ENCODE peak calls at places on chromosome 20, in six cellular contexts. C, Q, G, U, X and M are unnamed samples. For H3K27me3 and H3K36me3, the result is how much of the 10 kb centered on the place peaks cover.

GRCh38 chr20:24779166-24779565 is 169.9 kb upstream of the CST7 start:
- DNase-seq in C (peak), Q (no peak), G (no peak), U (no peak), X (no peak), M (no peak)

GRCh38 chr20:1646975-1647431 is 10.6 kb downstream of the SIRPG start:
- DNase-seq in C (no peak), Q (no peak), G (no peak), U (no peak), X (no peak), M (no peak)

GRCh38 chr20:25061103-25061799 is 3.3 kb upstream of the ACSS1 start:
- DNase-seq in C (no peak), Q (no peak), G (peak), U (no peak), X (no peak), M (no peak)

GRCh38 chr20:9092101-9092500 is 23.2 kb downstream of the PLCB4 start:
- DNase-seq in C (no peak), Q (no peak), G (no peak), U (no peak), X (no peak), M (no peak)

GRCh38 chr20:55253765-55254164 is 751.6 kb downstream of the CBLN4 start:
- DNase-seq in C (no peak), Q (peak), G (peak), U (peak), X (no peak), M (no peak)

GRCh38 chr20:3339076-3339475 is 68.4 kb downstream of the DNAAF9 start:
- DNase-seq in C (no peak), Q (peak), G (no peak), U (no peak), X (no peak), M (no peak)

GRCh38 chr20:61118429-61119224 is 133.4 kb upstream of the CDH4 start:
- DNase-seq in C (no peak), Q (peak), G (no peak), U (no peak), X (peak), M (peak)

GRCh38 chr20:8431538-8432434 is 299.7 kb downstream of the PLCB1 start:
- DNase-seq in C (no peak), Q (no peak), G (peak), U (peak), X (no peak), M (no peak)

GRCh38 chr20:8504030-8504429 is 372.0 kb downstream of the PLCB1 start:
- DNase-seq in C (no peak), Q (no peak), G (no peak), U (no peak), X (no peak), M (no peak)

GRCh38 chr20:10978019-10978702 is 304.4 kb upstream of the JAG1 start:
- DNase-seq in C (no peak), Q (no peak), G (no peak), U (no peak), X (no peak), M (no peak)

GRCh38 chr20:12269579-12269978 is 351.9 kb downstream of the BTBD3 start:
- DNase-seq in C (no peak), Q (no peak), G (no peak), U (no peak), X (no peak), M (peak)

DNA sequence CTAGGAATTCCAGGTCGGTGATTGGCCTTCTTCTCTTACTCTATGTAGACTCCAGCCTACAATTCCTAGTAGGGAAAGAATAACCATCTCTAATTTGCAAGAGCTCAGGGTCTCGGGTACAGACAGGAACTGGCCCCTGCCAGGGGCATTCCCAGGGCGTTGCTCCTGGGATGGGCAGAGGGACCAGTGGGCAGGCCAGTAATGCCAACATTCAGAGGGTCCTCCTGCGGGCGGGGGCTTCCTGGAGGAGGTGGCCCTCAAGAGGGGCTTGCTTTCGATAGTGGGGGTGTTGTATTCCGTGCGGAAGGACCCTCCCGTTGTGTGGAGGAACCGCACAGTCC is 129.8 kb upstream of the PRND start:
- DNase-seq in C (no peak), Q (no peak), G (no peak), U (no peak), X (no peak), M (no peak)
- H3K4me3 ChIP-seq in C (peak), Q (no peak), G (no peak), U (no peak), X (no peak), M (no peak)

GRCh38 chr20:46893051-46893450 is 1.6 kb upstream of the EYA2 start:
- DNase-seq in C (no peak), Q (no peak), G (no peak), U (no peak), X (no peak), M (no peak)

GRCh38 chr20:46893877-46894578 is 615 bp upstream of the EYA2 start:
- DNase-seq in C (no peak), Q (no peak), G (no peak), U (no peak), X (no peak), M (no peak)

GRCh38 chr20:46895906-46896242 is 1.2 kb downstream of the EYA2 start:
- DNase-seq in C (no peak), Q (no peak), G (no peak), U (no peak), X (no peak), M (no peak)

GRCh38 chr20:46894579-46894958 is at the start of gene EYA2:
- DNase-seq in C (no peak), Q (no peak), G (peak), U (peak), X (no peak), M (peak)

GRCh38 chr20:46894971-46895905 is 595 bp downstream of the EYA2 start:
- DNase-seq in C (no peak), Q (peak), G (peak), U (peak), X (no peak), M (peak)
- H3K27me3 ChIP-seq in C (half or more), Q (under half), G (half or more), U (under half), X (under half), M (under half)

GRCh38 chr20:36929290-36929689 is 22.2 kb downstream of the SAMHD1 start:
- DNase-seq in C (no peak), Q (peak), G (no peak), U (no peak), X (no peak), M (peak)

GRCh38 chr20:36926653-36927200 is 24.8 kb downstream of the SAMHD1 start:
- DNase-seq in C (no peak), Q (no peak), G (no peak), U (no peak), X (no peak), M (no peak)

GRCh38 chr20:36924167-36925045 is 27.1 kb downstream of the SAMHD1 start:
- DNase-seq in C (no peak), Q (no peak), G (no peak), U (no peak), X (no peak), M (no peak)

GRCh38 chr20:36927704-36928103 is 23.8 kb downstream of the SAMHD1 start:
- DNase-seq in C (no peak), Q (no peak), G (no peak), U (no peak), X (no peak), M (no peak)

GRCh38 chr20:36925234-36925633 is 26.3 kb downstream of the SAMHD1 start:
- DNase-seq in C (no peak), Q (no peak), G (no peak), U (no peak), X (no peak), M (no peak)
- H3K36me3 ChIP-seq in C (half or more), Q (under half), G (under half), U (under half), X (under half), M (under half)

GRCh38 chr20:35661908-35662307 is 2.8 kb downstream of the CPNE1 start:
- DNase-seq in C (no peak), Q (no peak), G (no peak), U (no peak), X (no peak), M (no peak)
- H3K4me3 ChIP-seq in C (peak), Q (peak), G (peak), U (peak), X (no peak), M (peak)

DNA sequence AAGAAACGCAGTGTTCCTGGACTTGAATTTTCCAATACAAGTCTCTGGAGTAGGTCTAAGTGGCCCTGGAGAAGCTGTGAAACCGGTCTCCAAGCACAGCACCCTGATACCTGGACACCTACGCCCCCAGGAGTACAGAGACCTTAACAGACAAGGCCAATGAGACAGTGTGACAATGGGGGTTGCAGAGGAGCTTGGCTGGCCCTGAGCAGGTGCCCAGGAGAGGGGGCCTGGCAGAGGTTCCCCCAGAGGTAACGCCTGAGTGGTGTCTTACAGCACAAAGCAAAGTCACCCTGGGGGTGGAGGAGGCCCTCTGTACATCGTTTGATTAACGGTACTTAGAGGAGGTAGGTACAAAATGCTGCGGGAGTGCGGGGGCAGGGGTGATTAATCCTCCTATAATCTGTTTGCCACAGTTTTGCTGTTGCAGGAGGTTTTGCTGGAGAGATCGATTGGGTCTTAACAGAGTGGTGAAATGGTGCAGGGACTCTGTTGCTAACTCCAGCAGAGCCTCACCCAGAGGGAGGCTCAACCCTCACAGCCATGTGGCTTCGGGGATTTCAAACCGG is 37.3 kb upstream of the APCDD1L start:
- DNase-seq in C (no peak), Q (no peak), G (no peak), U (no peak), X (no peak), M (no peak)
- H3K27me3 ChIP-seq in C (under half), Q (under half), G (under half), U (under half), X (under half), M (under half)

GRCh38 chr20:34401741-34402455 is 38.8 kb downstream of the ITCH start:
- DNase-seq in C (no peak), Q (no peak), G (no peak), U (no peak), X (no peak), M (no peak)

GRCh38 chr20:34397096-34397495 is 34.0 kb downstream of the ITCH start:
- DNase-seq in C (no peak), Q (no peak), G (no peak), U (no peak), X (no peak), M (no peak)

GRCh38 chr20:34390769-34391447 is 27.8 kb downstream of the ITCH start:
- DNase-seq in C (peak), Q (peak), G (peak), U (no peak), X (peak), M (peak)

GRCh38 chr20:34396408-34396807 is 33.3 kb downstream of the ITCH start:
- DNase-seq in C (no peak), Q (no peak), G (no peak), U (no peak), X (no peak), M (no peak)
- H3K36me3 ChIP-seq in C (half or more), Q (under half), G (under half), U (under half), X (under half), M (half or more)

DNA sequence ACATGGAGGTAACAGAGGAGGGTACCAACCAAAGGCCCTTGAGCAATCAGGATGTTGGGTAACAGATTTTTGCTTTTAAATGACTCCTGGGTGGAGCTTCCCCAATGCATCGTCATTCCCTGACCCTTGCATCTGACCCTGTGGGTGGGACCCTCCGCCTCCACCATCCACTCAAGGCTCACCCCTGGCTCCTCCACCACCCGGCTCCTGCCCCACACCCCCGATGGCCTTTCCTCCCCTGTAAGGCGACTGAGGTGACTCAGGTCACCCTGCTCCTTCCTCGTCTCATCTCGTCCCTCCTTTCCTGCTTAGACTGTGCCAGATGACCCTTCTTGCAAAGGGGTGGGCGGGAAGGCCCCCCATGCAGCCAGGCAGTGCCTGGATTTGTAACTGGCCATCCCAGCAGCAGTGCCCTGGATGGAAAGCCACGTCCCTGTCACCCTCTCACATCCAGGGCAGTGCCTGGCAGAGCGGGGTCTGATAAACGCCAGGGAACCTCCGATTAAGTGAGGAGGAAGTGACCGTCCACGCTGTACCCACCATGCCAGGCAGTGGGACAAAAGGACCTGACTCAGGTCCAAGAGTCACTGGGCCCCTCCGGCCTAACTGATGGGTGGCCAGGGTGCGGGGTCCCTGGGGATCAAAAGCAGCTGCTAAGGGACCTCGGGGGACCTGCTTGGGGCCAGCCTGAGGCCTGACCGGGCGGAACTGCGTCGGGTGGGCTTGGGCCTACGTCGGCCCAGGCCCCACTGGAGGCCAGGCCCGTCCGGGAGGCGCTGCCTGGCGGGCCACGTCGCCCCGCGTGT is 624 bp upstream of the NPEPL1 start:
- DNase-seq in C (peak), Q (peak), G (no peak), U (no peak), X (no peak), M (peak)
- H3K4me3 ChIP-seq in C (peak), Q (no peak), G (no peak), U (no peak), X (no peak), M (peak)

DNA sequence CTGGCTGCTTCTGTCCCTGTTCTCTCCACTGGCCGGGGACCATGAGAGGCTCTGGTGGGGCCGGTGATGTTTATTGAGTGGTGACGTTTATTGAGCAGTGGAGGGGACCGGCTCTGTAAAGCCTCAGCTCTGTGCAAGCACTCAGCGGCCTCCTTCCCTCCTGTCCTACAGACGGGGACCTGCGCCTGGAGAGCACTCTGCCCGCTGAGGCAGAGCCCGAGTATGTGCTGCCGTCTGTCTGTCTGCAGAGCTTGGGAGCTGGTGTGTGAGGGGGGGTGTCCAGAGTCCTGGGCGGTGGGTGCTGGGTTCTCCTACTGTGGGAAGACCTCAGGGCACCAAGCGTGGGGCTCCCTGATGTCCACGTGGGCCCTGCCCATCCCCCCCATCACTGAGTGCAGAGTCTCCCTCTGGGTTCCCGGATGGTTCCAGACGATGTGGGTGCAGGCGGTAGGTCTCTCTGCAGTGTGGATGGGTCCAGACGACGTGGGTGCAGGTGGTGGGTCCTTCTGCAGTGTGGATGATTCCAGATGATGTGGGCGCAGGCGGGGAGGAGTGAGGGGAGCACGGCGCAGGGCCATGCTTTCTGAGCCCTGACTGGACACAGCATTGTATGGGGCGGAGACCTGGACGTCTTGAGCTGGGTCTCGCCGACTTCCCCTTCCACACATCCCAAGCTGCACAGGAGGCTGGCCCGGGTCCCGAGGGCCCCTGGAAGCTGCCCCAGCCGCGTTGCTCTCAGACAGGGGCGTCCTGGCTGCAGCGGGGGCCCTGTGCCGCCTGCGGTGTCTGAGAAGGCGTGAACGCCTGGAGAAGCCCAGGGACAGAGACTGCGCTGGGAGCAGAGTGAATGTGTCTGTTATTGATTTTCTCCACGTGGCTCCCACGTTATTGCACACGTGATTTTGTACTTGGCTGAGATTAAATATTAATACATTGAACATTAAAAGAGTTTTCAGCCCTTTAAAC is 14.9 kb upstream of the BHLHE23 start:
- DNase-seq in C (peak), Q (no peak), G (no peak), U (no peak), X (no peak), M (no peak)
- H3K27me3 ChIP-seq in C (half or more), Q (under half), G (under half), U (under half), X (half or more), M (under half)

DNA sequence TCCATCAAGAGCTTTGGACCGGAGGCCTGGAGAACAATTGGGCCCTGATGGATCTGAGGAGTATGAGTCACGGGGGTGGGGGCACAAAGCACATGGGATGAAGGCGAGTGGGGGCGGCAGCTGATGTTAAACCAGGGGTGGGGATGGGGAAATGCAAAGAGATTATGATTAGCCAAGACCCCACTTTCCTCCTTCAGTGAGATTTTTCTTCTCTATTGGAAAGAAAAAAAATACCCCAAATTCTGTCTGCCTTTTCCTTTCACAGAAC is 57.9 kb downstream of the ARHGAP40 start:
- DNase-seq in C (no peak), Q (no peak), G (no peak), U (no peak), X (no peak), M (no peak)
- H3K36me3 ChIP-seq in C (under half), Q (under half), G (under half), U (under half), X (under half), M (under half)

GRCh38 chr20:19975436-19975799 is 41.7 kb upstream of the NAA20 start:
- DNase-seq in C (peak), Q (peak), G (no peak), U (no peak), X (no peak), M (peak)
- H3K4me3 ChIP-seq in C (peak), Q (peak), G (peak), U (no peak), X (peak), M (peak)